ENCODE peak calls at places on chromosomes 4 and X, in seven cellular contexts. E is ovary, W is fibroblast of mammary gland, Z is astrocyte of the spinal cord, T is foreskin fibroblast, H is cardiac muscle cell, M is BJ. G is an unnamed sample.
A peak's percentile ranks its signal among the peaks of the same experiment; 100 is the strongest.

GRCh38 chrX:153549231-153549630 is 31.8 kb downstream of the ATP2B3 start:
- DNase-seq in M (no peak), H (no peak), E (no peak), W (no peak), T (no peak), Z (no peak), G (no peak)

GRCh38 chrX:100980608-100981497 is 11.3 kb downstream of the ARL13A start:
- DNase-seq in Z (peak; percentile 81), M (no peak), T (peak; percentile 91), E (no peak), H (no peak), W (peak; percentile 87), G (peak; percentile 65)

GRCh38 chr4:28226962-28227361 is 1366.3 kb downstream of the STIM2 start:
- DNase-seq in T (no peak), Z (no peak), W (peak; percentile 7), H (no peak), E (no peak), M (no peak), G (peak; percentile 9)

GRCh38 chrX:72540318-72540717 is 32.3 kb downstream of the HDAC8 start:
- DNase-seq in Z (peak; percentile 44), E (no peak), T (peak; percentile 33), M (peak; percentile 1), W (peak; percentile 59), H (peak; percentile 6), G (peak; percentile 8)

GRCh38 chr4:138555584-138555983 is 313.4 kb upstream of the SLC7A11 start:
- DNase-seq in H (peak; percentile 22), W (peak; percentile 28), M (no peak), T (no peak), E (no peak), Z (no peak), G (peak; percentile 25)

GRCh38 chr4:48699470-48699869 is 80.6 kb downstream of the FRYL start:
- DNase-seq in H (no peak), W (no peak), Z (no peak), T (no peak), M (no peak), E (no peak), G (peak; percentile 84)

GRCh38 chrX:74924449-74925209 is 623 bp downstream of the NEXMIF start:
- DNase-seq in E (peak; percentile 42), H (peak; percentile 28), Z (peak; percentile 6), M (no peak), W (no peak), T (peak; percentile 19), G (peak; percentile 5)

GRCh38 chr4:39621582-39621981 is 17.1 kb downstream of the SMIM14 start:
- DNase-seq in T (peak; percentile 92), M (no peak), H (peak; percentile 40), W (peak; percentile 93), Z (peak; percentile 72), E (peak; percentile 77), G (peak; percentile 74)

GRCh38 chr4:42600578-42600977 is 56.3 kb downstream of the ATP8A1 start:
- DNase-seq in M (no peak), Z (no peak), W (no peak), E (no peak), T (no peak), H (no peak), G (no peak)

GRCh38 chr4:59968796-59969195 is 1231.3 kb upstream of the ADGRL3 start:
- DNase-seq in W (no peak), Z (no peak), H (no peak), E (no peak), T (no peak), M (no peak), G (no peak)

GRCh38 chr4:181958435-181958834 is 284.8 kb upstream of the TENM3 start:
- DNase-seq in T (peak; percentile 34), Z (peak; percentile 35), E (no peak), M (no peak), W (no peak), H (no peak), G (no peak)

GRCh38 chrX:153989971-153990655 is 17.6 kb downstream of the TMEM187 start:
- DNase-seq in H (no peak), Z (no peak), T (no peak), M (no peak), E (no peak), W (no peak), G (no peak)

GRCh38 chr4:152273343-152273742 is 262.5 kb downstream of the FBXW7 start:
- DNase-seq in E (no peak), T (peak; percentile 45), H (no peak), Z (no peak), M (peak; percentile 7), W (peak; percentile 16), G (peak; percentile 81)

GRCh38 chr4:110671679-110672078 is 48.8 kb upstream of the PITX2 start:
- DNase-seq in Z (no peak), W (no peak), M (no peak), E (no peak), H (no peak), T (no peak), G (no peak)

GRCh38 chrX:51144828-51145442 is 187.7 kb upstream of the NUDT10 start:
- DNase-seq in Z (peak; percentile 5), M (no peak), T (peak; percentile 0), W (peak; percentile 43), E (no peak), H (peak; percentile 71), G (peak; percentile 27)

DNA sequence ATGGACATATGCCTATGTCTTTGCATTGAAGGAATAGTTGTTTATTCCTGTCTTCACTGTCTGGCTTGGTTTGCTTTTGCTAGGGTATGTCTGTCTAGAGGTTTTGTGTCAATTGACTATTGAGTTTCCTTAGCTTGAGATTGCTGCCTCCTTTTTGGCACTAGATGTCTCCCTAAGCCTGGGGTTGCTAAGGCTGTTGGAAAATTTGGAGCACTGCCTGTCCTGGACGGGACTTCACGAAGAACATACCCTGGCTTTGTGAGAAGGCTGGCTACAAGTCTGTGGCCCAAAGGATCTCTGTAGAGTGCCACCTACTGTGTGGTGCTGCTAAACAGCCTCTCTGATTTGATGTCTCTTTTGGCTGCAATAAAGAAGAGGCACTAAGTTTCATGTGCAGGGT is 183.8 kb upstream of the NUDT10 start:
- DNase-seq in E (no peak), M (no peak), H (peak; percentile 34), Z (no peak), W (peak; percentile 8), T (no peak), G (peak; percentile 2)
- TF ChIP-seq CTCF in E (no peak), M (no peak), H (no peak), Z (no peak), W (no peak), T (no peak), G (peak; percentile 25)

DNA sequence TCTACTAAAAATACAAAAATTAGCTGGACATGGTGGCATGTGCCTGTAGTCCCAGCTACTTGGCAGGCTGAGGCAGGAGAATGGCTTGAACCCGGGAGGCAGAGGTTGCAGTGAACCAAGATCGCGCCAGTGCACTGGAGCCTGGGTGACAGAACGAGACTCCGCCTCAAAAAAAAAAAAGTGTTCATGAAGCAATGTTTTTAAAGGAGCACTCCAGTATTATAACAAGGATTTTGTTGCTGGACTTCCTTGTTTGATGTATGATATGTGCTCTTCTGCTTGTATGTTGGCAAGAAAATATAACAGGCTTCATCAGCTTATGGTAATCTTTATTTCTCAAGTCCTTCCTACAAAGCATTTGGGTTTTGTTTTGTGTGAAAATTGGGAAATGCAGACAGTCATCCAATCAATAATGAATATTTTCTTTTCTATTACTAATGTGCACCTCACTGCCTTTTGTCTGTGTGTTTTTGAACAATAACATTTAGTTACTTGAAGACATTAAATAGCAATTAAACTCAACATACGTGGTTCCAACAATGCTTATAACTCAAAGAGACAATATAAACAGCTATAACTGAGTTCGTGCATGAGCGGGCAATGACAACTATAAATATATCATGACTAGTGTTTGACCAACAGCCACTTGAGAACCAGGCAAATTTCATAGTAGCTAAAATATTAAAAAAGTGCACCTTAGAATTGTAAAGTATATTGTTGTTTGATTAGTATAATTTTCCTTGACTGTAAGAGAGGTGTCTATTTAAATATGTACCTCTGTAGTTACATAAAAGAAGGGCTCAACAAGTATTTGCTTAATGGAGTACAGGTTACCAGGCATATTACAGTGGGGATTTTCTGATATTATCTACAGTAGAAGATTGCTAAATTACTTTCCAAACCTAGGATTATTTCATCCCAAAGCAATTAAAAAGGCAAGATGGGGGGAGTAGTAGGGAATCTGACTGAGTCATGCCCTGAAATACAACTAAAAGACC is 210.7 kb downstream of the PPP3CA start:
- DNase-seq in M (no peak), Z (no peak), T (no peak), H (no peak), E (no peak), W (no peak), G (no peak)
- H3K4me3 ChIP-seq in M (no peak overlapping the region), Z (no peak overlapping the region), T (no peak overlapping the region), H (no peak overlapping the region), E (no peak overlapping the region), W (no peak overlapping the region), G (no peak overlapping the region)

GRCh38 chr4:24979554-24979953 is 51.2 kb downstream of the LGI2 start:
- DNase-seq in M (no peak), T (peak; percentile 42), E (no peak), H (no peak), Z (no peak), W (peak; percentile 50), G (no peak)

GRCh38 chr4:24988776-24989175 is 42.0 kb downstream of the LGI2 start:
- DNase-seq in M (no peak), E (no peak), T (peak; percentile 69), H (peak; percentile 46), W (peak; percentile 62), Z (no peak), G (peak; percentile 65)

GRCh38 chr4:24989327-24989726 is 41.4 kb downstream of the LGI2 start:
- DNase-seq in W (no peak), H (no peak), Z (no peak), T (no peak), E (no peak), M (no peak), G (no peak)

GRCh38 chr4:24980064-24980690 is 50.6 kb downstream of the LGI2 start:
- DNase-seq in M (no peak), T (peak; percentile 88), Z (peak; percentile 69), H (peak; percentile 68), E (peak; percentile 32), W (peak; percentile 89), G (peak; percentile 62)

DNA sequence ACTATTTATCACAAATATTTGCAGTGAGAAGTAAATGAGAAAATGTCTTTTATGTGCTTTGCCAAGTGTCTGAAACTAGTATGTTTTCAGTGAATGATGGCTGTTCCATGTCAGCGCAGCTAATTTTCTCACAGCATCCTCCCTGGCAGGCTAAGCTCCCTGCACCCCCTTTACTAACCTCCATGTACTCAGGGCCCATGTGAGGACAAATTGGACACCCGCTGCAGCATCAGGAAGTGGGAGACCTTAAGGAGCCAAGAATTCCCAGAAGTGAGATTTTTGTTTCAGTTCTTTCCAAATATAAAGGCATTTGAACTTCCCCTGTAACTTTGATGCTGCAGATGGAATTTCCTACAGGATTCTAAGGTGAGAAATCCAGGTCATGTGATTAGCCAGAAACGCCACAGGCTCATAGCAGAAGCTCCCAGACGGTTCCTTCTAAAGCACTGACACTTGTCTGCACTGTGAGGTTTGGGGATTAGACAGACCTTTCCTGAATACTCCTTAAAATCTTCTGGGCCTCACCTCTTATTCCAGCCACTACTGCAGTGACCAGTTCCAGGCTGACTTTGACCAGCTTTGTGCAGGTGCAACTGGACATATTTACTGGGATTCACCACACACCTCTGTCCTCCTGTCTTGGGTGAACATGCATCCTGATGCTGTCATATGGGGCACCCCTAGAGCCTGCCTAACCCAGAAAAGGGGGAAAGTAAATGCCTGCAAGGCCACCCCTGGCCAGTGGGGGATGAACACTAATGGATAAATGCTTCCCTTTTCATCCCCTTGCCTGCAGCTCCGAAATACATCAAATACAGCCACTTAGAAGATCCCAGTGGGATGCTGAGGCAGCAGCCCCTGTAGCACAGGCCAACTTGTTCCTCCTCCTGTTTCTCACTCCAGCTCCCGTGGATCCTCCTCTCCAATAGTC is 45.9 kb downstream of the LGI2 start:
- DNase-seq in E (no peak), H (no peak), Z (no peak), T (no peak), M (no peak), W (no peak), G (no peak)
- TF ChIP-seq CTCF in E (no peak), H (no peak), Z (peak; percentile 4), T (no peak), M (no peak), W (no peak), G (no peak)

GRCh38 chr4:164440196-164440595 is 313.7 kb upstream of the SMIM31 start:
- DNase-seq in Z (peak; percentile 71), E (no peak), W (peak; percentile 42), M (no peak), T (no peak), H (no peak), G (peak; percentile 92)
- H3K4me3 ChIP-seq in Z (no peak overlapping the region), E (no peak overlapping the region), W (no peak overlapping the region), M (no peak overlapping the region), T (no peak overlapping the region), H (no peak overlapping the region), G (no peak overlapping the region)

G was measured in epithelial cell of esophagus.